ENCODE peak calls at places on chromosomes 7 and 10, in five cellular contexts. I is transverse colon, E is psoas muscle, C is fibroblast of lung, L is RWPE2. X is an unnamed sample.

GRCh38 chr10:24703700-24704099 is 20.0 kb downstream of the ARHGAP21 start:
- DNase-seq in I (no peak), E (no peak), C (peak), L (no peak), X (no peak)

GRCh38 chr10:34758447-34758996 is 56.6 kb downstream of the PARD3 start:
- DNase-seq in I (no peak), E (no peak), C (peak), L (no peak), X (no peak)

GRCh38 chr7:26090927-26091519 is 61.0 kb upstream of the NFE2L3 start:
- DNase-seq in I (no peak), E (no peak), C (peak), L (no peak), X (no peak)

GRCh38 chr7:121562274-121562673 is 166.2 kb upstream of the FAM3C start:
- DNase-seq in I (no peak), E (no peak), C (peak), L (no peak), X (no peak)

GRCh38 chr10:102064868-102065560 is at the start of gene HPS6:
- DNase-seq in I (peak), E (peak), C (peak), L (peak), X (peak)

GRCh38 chr10:118522791-118523498 is 72.5 kb downstream of the PRLHR start:
- DNase-seq in I (no peak), E (no peak), C (peak), L (peak), X (no peak)

GRCh38 chr10:52951819-52952218 is 179.2 kb upstream of the MBL2 start:
- DNase-seq in I (peak), E (no peak), C (peak), L (no peak), X (no peak)

GRCh38 chr7:44071726-44072363 is 6.5 kb upstream of the PGAM2 start:
- DNase-seq in I (peak), E (peak), C (no peak), L (peak), X (no peak)

GRCh38 chr10:23172846-23173548 is 19.1 kb upstream of the PTF1A start:
- DNase-seq in I (no peak), E (no peak), C (no peak), L (no peak), X (no peak)

GRCh38 chr7:85070967-85071628 is 115.8 kb downstream of the SEMA3D start:
- DNase-seq in I (no peak), E (no peak), C (peak), L (no peak), X (no peak)

GRCh38 chr7:55179897-55180682 is 161.3 kb downstream of the EGFR start:
- DNase-seq in I (no peak), E (no peak), C (no peak), L (no peak), X (no peak)

GRCh38 chr10:44990302-44990655 is 10.4 kb upstream of the ZNF22 start:
- DNase-seq in I (no peak), E (no peak), C (no peak), L (no peak), X (no peak)

GRCh38 chr7:69104023-69104422 is 494.3 kb upstream of the AUTS2 start:
- DNase-seq in I (no peak), E (no peak), C (no peak), L (no peak), X (no peak)

GRCh38 chr10:5512881-5513698 is 11.7 kb upstream of the CALML3 start:
- DNase-seq in I (no peak), E (no peak), C (no peak), L (no peak), X (no peak)

GRCh38 chr10:74778436-74779094 is 47.8 kb upstream of the KAT6B start:
- DNase-seq in I (no peak), E (no peak), C (no peak), L (no peak), X (no peak)

GRCh38 chr7:128192497-128193142 is 48.5 kb upstream of the LEP start:
- DNase-seq in I (no peak), E (no peak), C (no peak), L (no peak), X (no peak)

GRCh38 chr10:110901954-110902819 is 16.8 kb downstream of the BBIP1 start:
- DNase-seq in I (no peak), E (no peak), C (peak), L (no peak), X (peak)

GRCh38 chr7:32091608-32092210 is 21.5 kb upstream of the PDE1C start:
- DNase-seq in I (no peak), E (no peak), C (no peak), L (no peak), X (no peak)

GRCh38 chr10:821322-821721 is 110.2 kb downstream of the LARP4B start:
- DNase-seq in I (no peak), E (no peak), C (peak), L (no peak), X (no peak)

GRCh38 chr10:53997953-53998352 is 803.1 kb downstream of the PCDH15 start:
- DNase-seq in I (no peak), E (no peak), C (no peak), L (no peak), X (no peak)

GRCh38 chr7:81150951-81151361 is 232.1 kb upstream of the SEMA3C start:
- DNase-seq in I (no peak), E (peak), C (peak), L (no peak), X (no peak)

GRCh38 chr7:148962823-148963582 is 65.3 kb downstream of the PDIA4 start:
- DNase-seq in I (peak), E (peak), C (peak), L (no peak), X (peak)

GRCh38 chr7:92684274-92684673 is 94.1 kb upstream of the FAM133B start:
- DNase-seq in I (no peak), E (no peak), C (no peak), L (no peak), X (no peak)

GRCh38 chr7:23955145-23955544 is 245.1 kb downstream of the STK31 start:
- DNase-seq in I (no peak), E (no peak), C (peak), L (no peak), X (no peak)

GRCh38 chr10:98263088-98263487 is 4.9 kb downstream of the LOXL4 start:
- DNase-seq in I (no peak), E (no peak), C (no peak), L (no peak), X (no peak)

GRCh38 chr10:98261436-98262277 is 6.3 kb downstream of the LOXL4 start:
- DNase-seq in I (no peak), E (no peak), C (no peak), L (no peak), X (no peak)

GRCh38 chr10:98260752-98261151 is 7.2 kb downstream of the LOXL4 start:
- DNase-seq in I (no peak), E (no peak), C (no peak), L (no peak), X (no peak)

GRCh38 chr10:98264378-98265065 is 3.5 kb downstream of the LOXL4 start:
- DNase-seq in I (no peak), E (no peak), C (no peak), L (no peak), X (no peak)

DNA sequence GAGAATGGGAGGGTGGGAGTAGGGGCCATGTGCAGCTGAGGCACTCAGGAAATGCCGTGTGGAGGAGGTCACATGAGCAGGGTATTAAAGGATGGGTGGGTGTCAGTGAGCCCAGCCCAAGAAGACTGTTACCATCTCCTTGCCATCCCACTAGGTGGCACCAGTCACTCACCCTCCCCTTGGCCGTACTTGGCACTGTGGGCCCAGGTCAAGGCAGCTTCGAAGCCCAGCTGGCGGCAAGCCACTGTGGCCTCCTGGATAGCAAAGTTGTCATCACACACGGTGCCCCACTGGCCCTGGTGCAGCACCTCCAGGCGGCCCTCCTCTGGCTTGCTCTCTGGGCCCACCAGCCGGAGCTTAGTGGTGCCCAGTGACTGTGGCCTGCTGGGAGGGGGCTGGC is 5.4 kb downstream of the LOXL4 start:
- DNase-seq in I (no peak), E (peak), C (peak), L (no peak), X (no peak)
- TF ChIP-seq CTCF in I (peak), E (peak), C (peak), L (peak), X (no peak)

GRCh38 chr7:156470399-156471320 is 169.9 kb upstream of the RNF32 start:
- DNase-seq in I (no peak), E (no peak), C (no peak), L (no peak), X (no peak)
- H3K27ac ChIP-seq in I (no peak), E (no peak), C (no peak), L (no peak), X (no peak)

DNA sequence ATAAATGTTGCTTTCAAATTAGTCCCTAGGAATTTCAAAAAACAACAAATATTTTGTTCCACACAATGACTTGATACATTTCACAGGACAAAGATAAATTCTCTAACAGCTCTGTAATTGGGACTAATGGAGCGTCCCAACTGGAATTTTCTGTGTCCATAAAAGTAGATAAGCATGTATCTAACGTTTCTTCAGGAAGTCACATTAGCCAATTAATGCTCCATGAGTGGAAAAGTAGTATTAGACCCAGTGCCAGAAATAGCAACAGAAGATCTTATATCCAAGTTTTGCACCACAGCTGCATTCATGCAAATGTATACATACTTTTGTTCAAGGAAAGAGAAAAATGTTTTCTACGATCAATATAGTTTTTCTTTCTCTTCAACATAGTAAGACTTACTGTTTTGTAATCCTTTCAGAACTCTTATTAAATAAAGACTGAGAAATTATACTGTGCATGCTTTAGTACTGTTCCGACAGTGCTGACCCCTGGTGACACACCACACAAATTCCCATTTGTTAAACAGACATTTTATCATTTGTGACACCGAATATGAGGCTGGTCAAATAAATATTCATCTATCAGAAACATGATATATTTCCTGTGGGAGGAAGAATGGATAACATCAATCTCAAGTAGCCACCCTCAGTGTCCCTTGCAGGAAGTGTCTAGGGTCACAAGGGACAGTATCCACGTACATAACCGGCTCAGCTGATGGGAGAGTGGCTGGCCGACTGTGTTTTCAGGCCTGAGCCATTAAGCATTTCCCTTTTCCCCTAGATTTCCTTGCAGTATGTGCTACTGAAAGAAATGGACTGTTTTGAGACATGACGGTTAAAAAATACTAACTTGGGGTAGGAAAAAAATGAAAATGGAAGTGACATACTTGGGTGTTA is 102.1 kb upstream of the RSU1 start:
- DNase-seq in I (no peak), E (no peak), C (no peak), L (no peak), X (no peak)
- TF ChIP-seq CTCF in I (no peak), E (no peak), C (no peak), L (no peak), X (no peak)

GRCh38 chr7:95321720-95322119 is 2.6 kb downstream of the PON1 start:
- DNase-seq in I (no peak), E (no peak), C (no peak), L (no peak), X (no peak)
- H3K27ac ChIP-seq in I (no peak), E (no peak), C (no peak), L (no peak), X (no peak)

GRCh38 chr10:30583778-30584415 is 45.7 kb downstream of the LYZL2 start:
- DNase-seq in I (peak), E (peak), C (peak), L (no peak), X (peak)

GRCh38 chr10:30591249-30591670 is 38.3 kb downstream of the LYZL2 start:
- DNase-seq in I (peak), E (no peak), C (peak), L (no peak), X (peak)

GRCh38 chr10:30589441-30589840 is 40.1 kb downstream of the LYZL2 start:
- DNase-seq in I (peak), E (no peak), C (no peak), L (no peak), X (no peak)

GRCh38 chr10:30586828-30587227 is 42.7 kb downstream of the LYZL2 start:
- DNase-seq in I (no peak), E (no peak), C (no peak), L (no peak), X (no peak)

DNA sequence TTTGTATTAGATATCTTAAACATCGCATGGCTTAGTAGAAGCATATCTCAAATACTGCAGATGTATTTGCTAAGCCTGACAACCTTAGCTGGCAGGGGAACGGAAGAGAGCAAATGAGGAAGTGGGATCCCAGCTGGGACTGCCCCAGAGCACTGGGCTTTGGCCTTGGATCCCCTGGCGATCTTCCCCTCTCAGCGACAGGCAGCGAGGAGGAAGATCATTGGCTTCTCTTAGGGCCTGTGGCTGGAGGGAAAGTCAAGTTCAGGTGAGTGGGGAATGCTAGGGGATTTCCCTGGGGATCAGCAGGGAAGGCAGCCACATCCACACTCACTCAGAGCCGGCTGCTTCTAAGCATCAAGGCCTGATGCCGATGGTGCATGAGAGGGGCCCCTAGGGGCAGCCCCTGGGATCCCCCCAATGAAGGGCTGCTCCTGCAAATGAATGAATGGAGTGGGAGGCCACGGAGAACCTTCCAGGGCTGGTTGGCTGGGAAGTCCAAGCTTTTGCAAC is 42.0 kb downstream of the LYZL2 start:
- DNase-seq in I (peak), E (peak), C (no peak), L (no peak), X (no peak)
- TF ChIP-seq CTCF in I (no peak), E (no peak), C (no peak), L (no peak), X (no peak)

DNA sequence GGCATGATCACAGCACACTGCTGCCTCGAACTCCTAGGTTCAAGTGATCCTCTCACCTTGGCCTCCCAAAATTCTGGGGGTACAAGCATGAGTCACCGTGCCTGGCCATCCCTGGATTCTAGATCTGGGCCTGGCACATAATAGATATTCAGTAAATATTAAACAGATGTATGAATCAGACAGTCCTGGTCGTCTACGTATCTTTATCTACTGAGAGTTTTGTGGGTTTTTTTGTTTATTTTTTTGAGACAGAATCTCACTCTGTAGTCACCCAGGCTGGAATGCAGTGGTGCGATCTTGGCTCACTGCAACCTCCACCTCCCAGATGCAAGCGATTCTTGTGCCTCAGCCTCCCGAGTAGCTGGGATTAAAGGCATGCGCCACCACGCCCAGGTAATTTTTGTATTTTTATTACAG is 24.3 kb upstream of the ITGB1 start:
- DNase-seq in I (no peak), E (no peak), C (peak), L (no peak), X (no peak)
- H3K27ac ChIP-seq in I (peak), E (peak), C (peak), L (peak), X (peak)

X was measured in uterus.